ENCODE peak calls at places on chromosomes 3 and 15, in five cellular contexts. P is CD4-positive, alpha-beta T cell; Z is neural progenitor cell; G is heart left ventricle; F is H9. M is an unnamed sample.

GRCh38 chr15:70752142-70752754 is 11.1 kb downstream of the UACA start:
- DNase-seq in P (peak), Z (no peak), G (peak), F (no peak), M (no peak)

GRCh38 chr3:10942806-10943205 is 49.7 kb upstream of the SLC6A1 start:
- DNase-seq in P (no peak), Z (no peak), G (no peak), F (no peak), M (no peak)

GRCh38 chr3:195763248-195763830 is 42.6 kb downstream of the MUC20 start:
- DNase-seq in P (no peak), Z (no peak), G (no peak), F (no peak), M (peak)

GRCh38 chr15:78075490-78076230 is 1.9 kb downstream of the TBC1D2B start:
- DNase-seq in P (no peak), Z (peak), G (peak), F (peak), M (no peak)

GRCh38 chr3:185175370-185175987 is 22.6 kb upstream of the C3orf70 start:
- DNase-seq in P (no peak), Z (peak), G (peak), F (peak), M (peak)

GRCh38 chr15:100918690-100919480 is at the start of gene LRRK1:
- DNase-seq in P (no peak), Z (peak), G (peak), F (no peak), M (no peak)

GRCh38 chr3:194276768-194277546 is 74.2 kb downstream of the CPN2 start:
- DNase-seq in P (no peak), Z (no peak), G (peak), F (peak), M (no peak)

GRCh38 chr3:131083190-131083863 is 56.6 kb downstream of the NEK11 start:
- DNase-seq in P (no peak), Z (peak), G (peak), F (peak), M (peak)

GRCh38 chr15:100001405-100001804 is 268.2 kb upstream of the LYSMD4 start:
- DNase-seq in P (no peak), Z (no peak), G (no peak), F (no peak), M (no peak)

GRCh38 chr3:42780892-42781700 is 8.0 kb upstream of the CCDC13 start:
- DNase-seq in P (no peak), Z (peak), G (no peak), F (no peak), M (no peak)

GRCh38 chr3:12994607-12995388 is 78.4 kb downstream of the IQSEC1 start:
- DNase-seq in P (peak), Z (peak), G (peak), F (peak), M (peak)

GRCh38 chr15:40953713-40954074 is 423 bp downstream of the CHAC1 start:
- DNase-seq in P (no peak), Z (peak), G (no peak), F (no peak), M (no peak)

GRCh38 chr3:148006508-148006907 is 597.3 kb downstream of the ZIC1 start:
- DNase-seq in P (no peak), Z (peak), G (no peak), F (no peak), M (no peak)

GRCh38 chr15:94327356-94327936 is 96.1 kb downstream of the MCTP2 start:
- DNase-seq in P (no peak), Z (peak), G (no peak), F (no peak), M (no peak)

DNA sequence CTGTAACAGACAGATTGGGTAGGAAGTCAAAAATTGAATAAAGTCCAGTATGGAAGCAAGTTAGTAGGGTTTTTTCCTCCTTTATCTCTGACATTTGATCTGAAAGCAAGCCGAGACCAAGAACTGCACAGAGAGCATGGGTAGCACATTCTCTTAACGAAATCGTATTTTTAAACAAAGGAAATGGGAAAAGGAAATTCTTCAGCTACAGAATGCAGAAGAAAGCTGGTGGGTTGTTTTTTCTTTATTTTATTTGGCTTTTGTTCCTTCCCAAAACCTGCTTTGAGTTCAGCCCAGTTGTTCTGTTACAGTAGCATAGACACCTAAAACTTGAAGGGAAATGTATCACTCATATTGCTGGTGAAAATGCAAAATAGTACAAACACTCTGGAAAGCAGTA is 397.0 kb downstream of the GBE1 start:
- DNase-seq in P (no peak), Z (no peak), G (no peak), F (no peak), M (no peak)
- H3K27ac ChIP-seq in P (no peak), Z (no peak), G (no peak), F (no peak), M (no peak)

GRCh38 chr3:129404130-129404529 is 24.3 kb downstream of the EFCAB12 start:
- DNase-seq in P (no peak), Z (no peak), G (no peak), F (no peak), M (no peak)
- H3K27ac ChIP-seq in P (no peak), Z (no peak), G (no peak), F (no peak), M (no peak)

GRCh38 chr3:30124435-30125390 is 481.7 kb upstream of the TGFBR2 start:
- DNase-seq in P (no peak), Z (peak), G (peak), F (no peak), M (no peak)

GRCh38 chr3:30122359-30122758 is 484.0 kb upstream of the TGFBR2 start:
- DNase-seq in P (no peak), Z (no peak), G (no peak), F (no peak), M (no peak)

DNA sequence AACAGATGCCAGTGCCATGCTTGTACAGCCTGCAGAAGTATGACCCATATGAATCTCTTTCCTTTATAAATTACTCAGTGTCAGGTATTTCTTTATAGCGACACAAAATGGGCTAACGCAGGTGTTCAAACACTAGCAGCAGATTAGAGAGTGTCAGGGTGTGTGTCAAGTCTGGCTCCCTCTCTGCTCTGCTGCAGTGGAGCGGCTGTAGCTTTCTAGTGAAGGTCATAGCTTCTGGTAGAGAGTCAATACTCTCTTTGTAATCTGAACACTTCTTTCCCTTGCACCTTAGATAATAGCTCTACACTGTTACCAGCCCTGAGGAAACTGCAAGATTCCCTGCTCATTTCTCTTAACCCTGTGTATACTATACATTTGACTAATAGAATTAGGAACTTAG is 483.2 kb upstream of the TGFBR2 start:
- DNase-seq in P (no peak), Z (no peak), G (no peak), F (no peak), M (no peak)
- H3K27ac ChIP-seq in P (no peak), Z (no peak), G (no peak), F (no peak), M (no peak)

GRCh38 chr15:31300981-31301686 is 25.5 kb upstream of the KLF13 start:
- DNase-seq in P (no peak), Z (no peak), G (no peak), F (no peak), M (peak)
- H3K27ac ChIP-seq in P (no peak), Z (no peak), G (no peak), F (no peak), M (no peak)

GRCh38 chr3:46574263-46574662 is 8.2 kb upstream of the LRRC2 start:
- DNase-seq in P (no peak), Z (peak), G (no peak), F (peak), M (no peak)
- H3K27ac ChIP-seq in P (no peak), Z (no peak), G (no peak), F (peak), M (no peak)